ENCODE peak calls at places on chromosomes 1 and 21, in five cellular contexts. F, Q, V, D and Z are unnamed samples.

GRCh38 chr1:218665216-218665615 is 320.1 kb downstream of the TGFB2 start:
- DNase-seq in F (no peak), D (peak), V (peak), Q (peak), Z (no peak)

GRCh38 chr1:22275626-22276395 is 132.9 kb upstream of the WNT4 start:
- DNase-seq in V (no peak), Q (peak), D (peak), F (peak), Z (peak)

GRCh38 chr21:41863439-41863740 is 15.8 kb downstream of the PRDM15 start:
- DNase-seq in D (no peak), Q (no peak), V (no peak), F (no peak), Z (no peak)

GRCh38 chr1:53460211-53460634 is 1.0 kb downstream of the DMRTB1 start:
- DNase-seq in Q (no peak), F (no peak), V (no peak), D (no peak), Z (no peak)

GRCh38 chr1:18836654-18837053 is 22.8 kb downstream of the TAS1R2 start:
- DNase-seq in Q (peak), V (no peak), D (no peak), F (peak), Z (no peak)

GRCh38 chr1:27233677-27234053 is 767 bp upstream of the WDTC1 start:
- DNase-seq in F (peak), Q (no peak), D (no peak), V (peak), Z (no peak)

GRCh38 chr1:6083801-6084467 is 38.2 kb downstream of the KCNAB2 start:
- DNase-seq in Q (no peak), F (no peak), V (no peak), D (no peak), Z (no peak)

GRCh38 chr1:2783069-2783434 is 18.4 kb downstream of the TTC34 start:
- DNase-seq in D (no peak), Q (no peak), F (no peak), V (no peak), Z (no peak)

GRCh38 chr1:244092293-244093264 is 41.5 kb downstream of the ZBTB18 start:
- DNase-seq in D (no peak), F (no peak), V (no peak), Q (no peak), Z (no peak)

GRCh38 chr1:183043872-183044859 is 20.9 kb downstream of the LAMC1 start:
- DNase-seq in D (peak), Q (no peak), V (no peak), F (no peak), Z (no peak)

GRCh38 chr1:35640380-35641232 is 720 bp downstream of the PSMB2 start:
- DNase-seq in D (no peak), F (peak), V (no peak), Q (no peak), Z (no peak)

GRCh38 chr1:185581961-185582725 is 152.0 kb upstream of the HMCN1 start:
- DNase-seq in F (no peak), D (no peak), Q (no peak), V (no peak), Z (no peak)

GRCh38 chr1:200198247-200198646 is 170.7 kb downstream of the NR5A2 start:
- DNase-seq in D (no peak), F (no peak), Q (no peak), V (no peak), Z (no peak)

GRCh38 chr1:165697881-165698842 is at the start of gene ALDH9A1:
- DNase-seq in V (peak), Q (peak), F (peak), D (peak), Z (peak)

GRCh38 chr1:48680411-48681035 is 96.2 kb downstream of the BEND5 start:
- DNase-seq in Q (no peak), V (no peak), F (peak), D (no peak), Z (no peak)

GRCh38 chr1:211591980-211592493 is 13.1 kb upstream of the SLC30A1 start:
- DNase-seq in Q (peak), F (no peak), V (no peak), D (peak), Z (no peak)

GRCh38 chr1:97621955-97622354 is 298.9 kb downstream of the DPYD start:
- DNase-seq in Q (no peak), D (no peak), F (no peak), V (no peak), Z (peak)

GRCh38 chr1:215056584-215056983 is 26.0 kb upstream of the KCNK2 start:
- DNase-seq in D (no peak), Q (no peak), F (no peak), V (no peak), Z (no peak)

GRCh38 chr1:199046618-199047017 is 407.8 kb downstream of the PTPRC start:
- DNase-seq in V (no peak), F (no peak), Q (no peak), D (peak), Z (no peak)

GRCh38 chr1:203215573-203215972 is 13.9 kb downstream of the CHIT1 start:
- DNase-seq in Q (no peak), F (peak), V (no peak), D (no peak), Z (no peak)

GRCh38 chr1:15799928-15800835 is 7.3 kb downstream of the UQCRHL start:
- DNase-seq in D (peak), Q (peak), V (peak), F (peak), Z (peak)

GRCh38 chr1:26097696-26098095 is 13.9 kb upstream of the PDIK1L start:
- DNase-seq in D (no peak), V (no peak), F (no peak), Q (no peak), Z (no peak)

GRCh38 chr1:193457676-193458075 is 271.3 kb upstream of the B3GALT2 start:
- DNase-seq in V (no peak), D (peak), F (no peak), Q (no peak), Z (peak)

GRCh38 chr21:36647279-36648093 is 51.4 kb upstream of the SIM2 start:
- DNase-seq in F (peak), V (no peak), Q (no peak), D (peak), Z (no peak)

GRCh38 chr1:6141601-6142000 is 38.5 kb downstream of the CHD5 start:
- DNase-seq in Q (no peak), D (no peak), V (no peak), F (peak), Z (no peak)

GRCh38 chr1:33713058-33713877 is 150.6 kb upstream of the HMGB4 start:
- DNase-seq in Q (no peak), F (no peak), V (no peak), D (no peak), Z (no peak)

GRCh38 chr1:74430496-74430895 is 81.9 kb downstream of the LRRC53 start:
- DNase-seq in D (no peak), Q (no peak), V (no peak), F (no peak), Z (no peak)

DNA sequence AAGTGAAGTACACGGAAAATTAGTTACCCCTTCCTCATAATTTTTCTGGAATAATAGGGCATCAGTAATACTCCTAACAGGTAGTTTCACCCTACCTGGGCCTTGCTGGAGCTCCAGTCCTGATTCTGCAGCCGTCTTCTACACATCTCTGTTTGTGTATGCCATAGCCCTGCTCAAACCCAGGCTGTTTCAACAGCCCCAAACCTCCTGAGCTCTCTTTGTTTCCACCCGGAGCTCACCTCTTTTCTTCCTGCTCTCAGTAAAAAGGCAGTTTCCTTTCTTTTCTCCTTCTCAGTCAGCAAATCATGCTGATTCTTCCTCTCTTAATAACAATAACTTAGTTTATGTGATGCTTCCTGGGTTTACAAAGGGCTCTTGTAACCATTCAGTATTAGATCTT is 355.1 kb upstream of the RUNX1 start:
- DNase-seq in V (no peak), D (no peak), F (peak), Q (no peak), Z (no peak)
- H3K27ac ChIP-seq in V (no peak), D (no peak), F (peak), Q (no peak), Z (no peak)

GRCh38 chr1:174206148-174206826 is 47.0 kb downstream of the RABGAP1L start:
- DNase-seq in D (no peak), F (no peak), Q (no peak), V (no peak), Z (no peak)
- H3K27ac ChIP-seq in D (no peak), F (no peak), Q (no peak), V (no peak), Z (no peak)

GRCh38 chr1:181084606-181084969 is 3.9 kb upstream of the IER5 start:
- DNase-seq in D (no peak), F (no peak), V (no peak), Q (no peak), Z (no peak)
- H3K27ac ChIP-seq in D (no peak), F (no peak), V (no peak), Q (no peak), Z (no peak)

GRCh38 chr1:9544926-9545325 is 5.7 kb downstream of the SLC25A33 start:
- DNase-seq in Q (no peak), D (no peak), F (no peak), V (no peak), Z (no peak)

GRCh38 chr1:9539165-9539828 is at the start of gene SLC25A33:
- DNase-seq in Q (peak), V (peak), D (peak), F (peak), Z (peak)

GRCh38 chr1:9538669-9539164 is 548 bp upstream of the SLC25A33 start:
- DNase-seq in V (no peak), Q (no peak), D (no peak), F (no peak), Z (no peak)

GRCh38 chr1:9539829-9540550 is 725 bp downstream of the SLC25A33 start:
- DNase-seq in D (peak), V (peak), F (peak), Q (peak), Z (no peak)

DNA sequence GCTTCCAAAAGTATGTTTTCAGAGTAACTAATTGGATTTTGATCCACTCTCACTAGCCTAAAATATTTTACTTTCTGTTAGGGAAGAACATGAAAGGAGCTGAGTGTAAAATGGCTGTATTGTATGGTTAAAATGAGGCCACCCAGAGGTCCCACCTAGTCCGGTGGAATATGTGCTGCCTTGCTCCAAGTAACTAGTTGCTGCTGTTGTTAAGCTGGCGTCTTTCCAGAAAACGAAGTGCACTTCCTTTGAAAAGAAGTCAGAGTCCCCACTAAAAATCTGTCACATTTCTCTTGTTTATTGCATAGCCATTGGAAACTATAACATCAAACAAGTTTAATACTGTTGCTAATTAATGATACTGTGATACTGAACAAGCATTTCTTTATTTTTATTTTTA is 3.2 kb downstream of the SLC25A33 start:
- DNase-seq in V (no peak), F (no peak), Q (no peak), D (peak), Z (no peak)
- H3K27ac ChIP-seq in V (no peak), F (no peak), Q (peak), D (no peak), Z (no peak)

GRCh38 chr1:9929431-9930385 is 13.5 kb downstream of the LZIC start:
- DNase-seq in V (no peak), D (no peak), Q (no peak), F (peak), Z (no peak)

GRCh38 chr1:9922342-9922741 is 12.3 kb upstream of the CTNNBIP1 start:
- DNase-seq in V (no peak), Q (no peak), F (peak), D (no peak), Z (no peak)

DNA sequence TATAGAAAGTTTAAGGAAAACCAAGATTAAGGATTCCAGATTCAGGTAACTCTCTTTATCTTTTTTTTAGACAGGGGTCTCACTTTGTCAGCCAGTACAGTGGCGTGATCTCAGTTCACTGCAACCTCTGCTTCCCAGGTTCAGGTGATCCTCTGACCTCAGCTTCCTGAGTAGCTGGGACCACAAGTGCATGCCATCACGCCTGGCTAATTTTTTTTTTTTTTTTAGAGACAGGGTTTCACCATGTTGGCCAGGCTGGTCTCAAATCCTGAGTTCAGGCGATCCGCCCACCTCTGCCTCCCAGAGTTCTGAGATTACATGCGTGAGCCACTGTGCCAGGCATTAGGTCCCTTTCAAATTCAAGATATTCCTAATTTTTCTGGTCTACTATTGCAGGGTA is 15.9 kb downstream of the LZIC start:
- DNase-seq in F (no peak), V (no peak), Q (no peak), D (no peak), Z (no peak)
- H3K27ac ChIP-seq in F (peak), V (no peak), Q (no peak), D (no peak), Z (no peak)

DNA sequence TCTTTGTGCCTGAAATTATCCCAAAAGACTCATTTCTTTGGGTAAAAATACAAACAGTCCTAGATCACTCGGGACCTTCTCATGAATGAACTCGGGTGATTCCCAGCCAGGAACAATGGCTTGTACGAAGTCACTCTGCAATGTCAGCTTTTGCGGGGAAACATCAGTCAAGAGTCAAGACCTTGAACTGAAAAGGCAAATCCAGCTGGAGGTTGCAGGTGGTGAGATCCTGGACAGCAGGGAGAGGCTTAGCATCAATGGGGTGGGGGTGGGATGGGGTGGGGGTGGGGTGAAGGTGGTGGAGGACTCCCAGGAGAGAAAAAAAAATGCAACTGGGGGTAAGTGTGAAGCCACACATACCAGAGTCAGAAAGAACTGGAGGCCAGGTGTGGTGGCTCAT is 115.0 kb upstream of the SLC25A33 start:
- DNase-seq in Q (no peak), V (no peak), D (no peak), F (no peak), Z (no peak)
- H3K27ac ChIP-seq in Q (no peak), V (no peak), D (no peak), F (no peak), Z (no peak)

GRCh38 chr1:202129453-202130274 is 6.9 kb downstream of the GPR37L1 start:
- DNase-seq in Q (no peak), V (peak), D (no peak), F (no peak), Z (no peak)
- H3K27ac ChIP-seq in Q (peak), V (peak), D (no peak), F (no peak), Z (no peak)